ENCODE peak calls at places on chromosome 19, in ten cellular contexts. One of them, this sample, is unnamed.

GRCh38 chr19:47381653-47382279 is 32.7 kb downstream of the DHX34 start:
- DNase-seq in CD8-positive, alpha-beta memory T cell: peak; percentile 64
- DNase-seq in pancreas: no peak
- DNase-seq in stomach: peak; percentile 30
- DNase-seq in IMR-90: no peak
- DNase-seq in uterus: no peak
- DNase-seq in heart left ventricle: no peak
- DNase-seq in CD8-positive, alpha-beta T cell: peak; percentile 18
- DNase-seq in mammary epithelial cell: no peak
- DNase-seq in astrocyte: no peak
- DNase-seq in this sample: no peak

GRCh38 chr19:56139847-56140582 is 1.1 kb upstream of the ZNF444 start:
- DNase-seq in heart left ventricle: no peak
- DNase-seq in mammary epithelial cell: peak; percentile 16
- DNase-seq in CD8-positive, alpha-beta T cell: no peak
- DNase-seq in stomach: no peak
- DNase-seq in CD8-positive, alpha-beta memory T cell: no peak
- DNase-seq in uterus: no peak
- DNase-seq in astrocyte: no peak
- DNase-seq in pancreas: no peak
- DNase-seq in IMR-90: no peak
- DNase-seq in this sample: no peak

GRCh38 chr19:10603084-10603872 is 16.2 kb upstream of the AP1M2 start:
- DNase-seq in IMR-90: no peak
- DNase-seq in mammary epithelial cell: no peak
- DNase-seq in pancreas: no peak
- DNase-seq in heart left ventricle: peak; percentile 56
- DNase-seq in CD8-positive, alpha-beta T cell: peak; percentile 78
- DNase-seq in CD8-positive, alpha-beta memory T cell: peak; percentile 93
- DNase-seq in astrocyte: no peak
- DNase-seq in uterus: peak; percentile 27
- DNase-seq in stomach: peak; percentile 57
- DNase-seq in this sample: peak; percentile 63

GRCh38 chr19:35524181-35524838 is 3.8 kb downstream of the SBSN start:
- DNase-seq in CD8-positive, alpha-beta T cell: no peak
- DNase-seq in IMR-90: no peak
- DNase-seq in uterus: no peak
- DNase-seq in mammary epithelial cell: no peak
- DNase-seq in pancreas: no peak
- DNase-seq in CD8-positive, alpha-beta memory T cell: no peak
- DNase-seq in heart left ventricle: no peak
- DNase-seq in stomach: no peak
- DNase-seq in astrocyte: no peak
- DNase-seq in this sample: no peak

GRCh38 chr19:27773318-27774094 is 1439.4 kb downstream of the UQCRFS1 start:
- DNase-seq in CD8-positive, alpha-beta T cell: no peak
- DNase-seq in IMR-90: no peak
- DNase-seq in pancreas: no peak
- DNase-seq in CD8-positive, alpha-beta memory T cell: no peak
- DNase-seq in mammary epithelial cell: no peak
- DNase-seq in astrocyte: no peak
- DNase-seq in stomach: no peak
- DNase-seq in uterus: no peak
- DNase-seq in heart left ventricle: no peak
- DNase-seq in this sample: no peak

GRCh38 chr19:11558881-11559828 is at the start of gene ELOF1:
- DNase-seq in mammary epithelial cell: peak; percentile 97
- DNase-seq in astrocyte: peak; percentile 94
- DNase-seq in pancreas: peak; percentile 98
- DNase-seq in stomach: peak; percentile 98
- DNase-seq in CD8-positive, alpha-beta memory T cell: peak; percentile 97
- DNase-seq in CD8-positive, alpha-beta T cell: peak; percentile 94
- DNase-seq in heart left ventricle: peak; percentile 97
- DNase-seq in uterus: peak; percentile 97
- DNase-seq in IMR-90: peak; percentile 98
- DNase-seq in this sample: peak; percentile 99

GRCh38 chr19:6424190-6424938 is at the start of gene KHSRP:
- DNase-seq in stomach: no peak
- DNase-seq in uterus: peak; percentile 47
- DNase-seq in astrocyte: no peak
- DNase-seq in IMR-90: no peak
- DNase-seq in CD8-positive, alpha-beta memory T cell: no peak
- DNase-seq in CD8-positive, alpha-beta T cell: no peak
- DNase-seq in pancreas: no peak
- DNase-seq in mammary epithelial cell: no peak
- DNase-seq in heart left ventricle: no peak
- DNase-seq in this sample: peak; percentile 98

GRCh38 chr19:11339254-11340098 is at the start of gene RAB3D:
- DNase-seq in heart left ventricle: peak; percentile 95
- DNase-seq in CD8-positive, alpha-beta T cell: peak; percentile 78
- DNase-seq in astrocyte: peak; percentile 59
- DNase-seq in mammary epithelial cell: peak; percentile 75
- DNase-seq in IMR-90: peak; percentile 77
- DNase-seq in uterus: peak; percentile 94
- DNase-seq in stomach: peak; percentile 96
- DNase-seq in pancreas: peak; percentile 95
- DNase-seq in CD8-positive, alpha-beta memory T cell: peak; percentile 79
- DNase-seq in this sample: peak; percentile 96

GRCh38 chr19:31352296-31352781 is 3.1 kb upstream of the TSHZ3 start:
- DNase-seq in astrocyte: no peak
- DNase-seq in stomach: no peak
- DNase-seq in uterus: no peak
- DNase-seq in CD8-positive, alpha-beta T cell: no peak
- DNase-seq in mammary epithelial cell: no peak
- DNase-seq in pancreas: no peak
- DNase-seq in IMR-90: no peak
- DNase-seq in CD8-positive, alpha-beta memory T cell: no peak
- DNase-seq in heart left ventricle: no peak
- DNase-seq in this sample: no peak

GRCh38 chr19:31351212-31352193 is 2.3 kb upstream of the TSHZ3 start:
- DNase-seq in stomach: no peak
- DNase-seq in astrocyte: peak; percentile 60
- DNase-seq in uterus: peak; percentile 56
- DNase-seq in CD8-positive, alpha-beta memory T cell: no peak
- DNase-seq in IMR-90: peak; percentile 63
- DNase-seq in pancreas: peak; percentile 22
- DNase-seq in heart left ventricle: peak; percentile 36
- DNase-seq in CD8-positive, alpha-beta T cell: no peak
- DNase-seq in mammary epithelial cell: peak; percentile 66
- DNase-seq in this sample: peak; percentile 88

GRCh38 chr19:31354316-31354715 is 5.1 kb upstream of the TSHZ3 start:
- DNase-seq in stomach: no peak
- DNase-seq in CD8-positive, alpha-beta memory T cell: no peak
- DNase-seq in uterus: no peak
- DNase-seq in pancreas: no peak
- DNase-seq in heart left ventricle: no peak
- DNase-seq in IMR-90: no peak
- DNase-seq in mammary epithelial cell: no peak
- DNase-seq in CD8-positive, alpha-beta T cell: no peak
- DNase-seq in astrocyte: no peak
- DNase-seq in this sample: no peak

GRCh38 chr19:31353826-31354225 is 4.6 kb upstream of the TSHZ3 start:
- DNase-seq in CD8-positive, alpha-beta T cell: no peak
- DNase-seq in heart left ventricle: no peak
- DNase-seq in stomach: no peak
- DNase-seq in mammary epithelial cell: no peak
- DNase-seq in uterus: no peak
- DNase-seq in IMR-90: no peak
- DNase-seq in pancreas: peak; percentile 26
- DNase-seq in CD8-positive, alpha-beta memory T cell: no peak
- DNase-seq in astrocyte: no peak
- DNase-seq in this sample: no peak

DNA sequence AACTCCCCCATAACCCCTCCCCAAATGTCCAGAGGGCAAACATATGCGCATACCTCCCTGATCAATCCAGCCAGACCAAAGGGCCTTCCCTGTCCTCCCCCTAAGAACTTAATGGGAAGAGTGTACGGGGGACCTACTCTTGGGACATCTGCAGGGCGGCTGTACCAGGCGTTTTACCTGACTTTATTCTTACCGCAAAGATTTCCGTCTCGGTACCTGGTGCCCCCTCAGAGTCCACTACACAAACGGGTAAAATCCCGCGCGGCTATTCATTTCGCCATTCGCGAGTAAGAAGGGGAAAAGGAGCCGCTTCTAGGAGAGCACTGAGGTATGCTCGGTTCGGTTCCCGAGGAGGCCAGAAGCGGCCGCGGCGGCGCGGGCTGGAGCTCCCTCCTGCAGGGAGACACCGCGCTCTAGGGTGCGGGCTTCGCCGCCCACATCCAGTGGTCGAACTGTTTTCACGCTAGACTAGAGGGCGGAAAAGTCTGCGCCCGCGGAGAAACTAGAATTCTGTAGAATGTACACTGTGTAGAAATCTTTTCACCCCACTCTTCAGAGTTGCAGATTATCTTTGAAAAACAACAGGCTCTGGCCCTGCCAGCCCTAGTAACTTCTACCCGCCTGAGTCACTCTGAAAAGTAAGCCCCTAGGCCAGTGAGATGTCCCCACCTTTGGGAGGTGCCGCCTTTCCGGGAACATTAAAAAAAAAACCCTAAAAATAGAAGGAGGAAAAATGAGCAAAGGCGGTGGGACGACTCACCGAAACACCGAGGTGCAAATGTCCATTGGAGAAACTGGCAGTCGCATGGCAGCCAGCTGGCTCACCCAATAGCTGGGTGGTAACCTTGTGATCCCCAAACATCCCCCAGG is 3.8 kb upstream of the TSHZ3 start:
- DNase-seq in CD8-positive, alpha-beta T cell: no peak
- DNase-seq in mammary epithelial cell: no peak
- DNase-seq in astrocyte: no peak
- DNase-seq in uterus: no peak
- DNase-seq in heart left ventricle: no peak
- DNase-seq in stomach: no peak
- DNase-seq in pancreas: no peak
- DNase-seq in CD8-positive, alpha-beta memory T cell: no peak
- DNase-seq in IMR-90: no peak
- DNase-seq in this sample: no peak
- H3K4me3 ChIP-seq in CD8-positive, alpha-beta T cell: no peak overlapping the region
- H3K4me3 ChIP-seq in mammary epithelial cell: no peak overlapping the region
- H3K4me3 ChIP-seq in astrocyte: peak overlapping the region; percentile 82
- H3K4me3 ChIP-seq in uterus: no peak overlapping the region
- H3K4me3 ChIP-seq in heart left ventricle: no peak overlapping the region
- H3K4me3 ChIP-seq in stomach: no peak overlapping the region
- H3K4me3 ChIP-seq in pancreas: no peak overlapping the region
- H3K4me3 ChIP-seq in CD8-positive, alpha-beta memory T cell: no peak overlapping the region
- H3K4me3 ChIP-seq in IMR-90: no peak overlapping the region
- H3K4me3 ChIP-seq in this sample: no peak overlapping the region

DNA sequence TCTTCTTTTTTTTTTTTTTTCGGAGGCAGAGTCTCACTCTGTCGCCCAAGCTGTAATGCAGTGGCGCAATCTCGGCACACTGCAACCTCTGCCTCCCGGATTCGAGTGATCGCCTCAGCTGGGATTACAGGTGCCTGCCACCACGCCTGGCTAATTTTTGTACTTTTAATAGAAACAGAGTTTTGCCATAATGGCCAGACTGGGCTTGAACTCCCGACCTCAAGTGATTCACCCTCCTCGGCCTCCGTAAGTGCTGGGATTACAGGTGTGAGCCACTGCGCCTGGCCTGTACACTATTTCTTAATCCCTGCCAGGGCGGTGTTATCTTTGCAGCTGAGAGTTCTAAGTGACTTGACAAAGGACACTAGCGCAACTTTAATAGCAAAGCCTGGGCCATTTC is 36.9 kb upstream of the LSM14A start:
- DNase-seq in mammary epithelial cell: no peak
- DNase-seq in CD8-positive, alpha-beta T cell: no peak
- DNase-seq in pancreas: peak; percentile 67
- DNase-seq in CD8-positive, alpha-beta memory T cell: no peak
- DNase-seq in uterus: no peak
- DNase-seq in IMR-90: no peak
- DNase-seq in stomach: no peak
- DNase-seq in heart left ventricle: no peak
- DNase-seq in astrocyte: no peak
- DNase-seq in this sample: no peak
- H3K27ac ChIP-seq in mammary epithelial cell: no peak overlapping the region
- H3K27ac ChIP-seq in CD8-positive, alpha-beta T cell: no peak overlapping the region
- H3K27ac ChIP-seq in pancreas: peak overlapping the region; percentile 91
- H3K27ac ChIP-seq in CD8-positive, alpha-beta memory T cell: no peak overlapping the region
- H3K27ac ChIP-seq in uterus: no peak overlapping the region
- H3K27ac ChIP-seq in IMR-90: no peak overlapping the region
- H3K27ac ChIP-seq in stomach: peak overlapping the region; percentile 97
- H3K27ac ChIP-seq in heart left ventricle: no peak overlapping the region
- H3K27ac ChIP-seq in astrocyte: no peak overlapping the region
- H3K27ac ChIP-seq in this sample: no peak overlapping the region

DNA sequence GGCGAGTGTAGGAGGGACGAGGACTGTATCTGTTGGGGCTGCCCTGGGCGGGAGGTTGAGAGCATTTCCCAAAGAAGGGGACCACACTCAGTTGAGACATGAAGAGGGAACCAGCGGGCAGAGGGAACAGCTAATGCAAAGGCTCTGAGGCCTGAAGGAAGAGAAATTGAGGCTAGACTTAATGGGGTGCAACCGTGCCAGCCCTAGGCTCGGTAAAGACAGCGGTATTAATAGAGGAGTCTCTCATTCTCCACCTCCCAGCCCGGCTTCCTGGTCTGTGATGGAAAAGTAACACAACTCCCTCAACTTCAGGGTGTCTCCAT is 1.2 kb downstream of the MPV17L2 start:
- DNase-seq in heart left ventricle: no peak
- DNase-seq in stomach: no peak
- DNase-seq in pancreas: no peak
- DNase-seq in CD8-positive, alpha-beta T cell: no peak
- DNase-seq in CD8-positive, alpha-beta memory T cell: no peak
- DNase-seq in uterus: no peak
- DNase-seq in astrocyte: no peak
- DNase-seq in mammary epithelial cell: no peak
- DNase-seq in IMR-90: no peak
- DNase-seq in this sample: no peak
- H3K4me3 ChIP-seq in heart left ventricle: peak overlapping the region; percentile 99
- H3K4me3 ChIP-seq in stomach: peak overlapping the region; percentile 72
- H3K4me3 ChIP-seq in pancreas: no peak overlapping the region
- H3K4me3 ChIP-seq in CD8-positive, alpha-beta T cell: peak overlapping the region; percentile 73
- H3K4me3 ChIP-seq in CD8-positive, alpha-beta memory T cell: peak overlapping the region; percentile 74
- H3K4me3 ChIP-seq in uterus: peak overlapping the region; percentile 97
- H3K4me3 ChIP-seq in astrocyte: peak overlapping the region; percentile 74
- H3K4me3 ChIP-seq in mammary epithelial cell: peak overlapping the region; percentile 82
- H3K4me3 ChIP-seq in IMR-90: peak overlapping the region; percentile 55
- H3K4me3 ChIP-seq in this sample: peak overlapping the region; percentile 82

DNA sequence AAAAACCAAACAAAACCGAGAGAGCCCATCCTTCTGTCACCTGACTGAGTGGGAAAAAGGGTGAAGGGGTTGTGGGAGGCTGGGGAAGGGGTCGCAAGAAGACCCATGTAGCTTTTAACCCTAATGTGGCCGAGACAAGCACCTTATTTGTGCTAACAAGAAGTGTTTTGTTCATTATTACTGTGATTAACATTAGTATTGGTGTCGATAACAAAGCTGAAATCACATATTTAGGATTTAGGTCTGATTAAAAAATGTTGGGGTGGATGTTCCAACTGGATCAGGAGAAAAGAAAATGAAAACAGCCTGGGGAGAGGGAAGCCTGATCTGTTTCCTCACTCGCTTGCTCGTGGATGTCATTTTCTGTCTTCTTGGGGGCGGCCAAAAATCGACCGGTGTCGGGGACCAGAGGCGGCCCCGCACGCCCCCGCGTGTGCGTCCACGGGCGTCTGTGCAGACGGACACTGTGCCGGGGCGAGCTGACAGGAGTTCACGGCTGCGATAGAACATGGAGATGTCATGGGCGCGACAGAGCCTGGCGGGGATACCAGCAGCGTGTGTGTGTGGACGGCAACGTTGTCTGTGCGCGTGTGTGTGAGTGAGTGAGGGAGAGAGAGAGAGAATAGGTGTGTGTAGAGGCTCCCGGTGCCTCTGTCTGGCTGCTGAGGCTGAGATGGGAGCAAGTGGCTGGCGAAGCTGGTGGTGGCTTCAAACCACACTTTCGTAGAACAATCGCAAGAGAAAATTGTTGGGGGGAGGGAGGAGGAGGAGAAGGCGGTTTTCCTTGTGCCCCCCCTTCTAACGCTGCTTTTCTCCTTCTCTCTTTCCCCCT is 29.1 kb downstream of the NFIX start:
- DNase-seq in IMR-90: peak; percentile 45
- DNase-seq in mammary epithelial cell: peak; percentile 50
- DNase-seq in CD8-positive, alpha-beta memory T cell: no peak
- DNase-seq in CD8-positive, alpha-beta T cell: no peak
- DNase-seq in stomach: no peak
- DNase-seq in astrocyte: no peak
- DNase-seq in uterus: peak; percentile 47
- DNase-seq in pancreas: no peak
- DNase-seq in heart left ventricle: no peak
- DNase-seq in this sample: peak; percentile 79
- H3K27ac ChIP-seq in IMR-90: peak overlapping the region; percentile 88
- H3K27ac ChIP-seq in mammary epithelial cell: peak overlapping the region; percentile 78
- H3K27ac ChIP-seq in CD8-positive, alpha-beta memory T cell: no peak overlapping the region
- H3K27ac ChIP-seq in CD8-positive, alpha-beta T cell: no peak overlapping the region
- H3K27ac ChIP-seq in stomach: peak overlapping the region; percentile 91
- H3K27ac ChIP-seq in astrocyte: peak overlapping the region; percentile 72
- H3K27ac ChIP-seq in uterus: peak overlapping the region; percentile 95
- H3K27ac ChIP-seq in pancreas: no peak overlapping the region
- H3K27ac ChIP-seq in heart left ventricle: no peak overlapping the region
- H3K27ac ChIP-seq in this sample: peak overlapping the region; percentile 84